ENCODE peak calls at places on chromosomes 13 and 19, in four cellular contexts. U is fibroblast of the aortic adventitia, R is HFFc6, S is brain microvascular endothelial cell. A is an unnamed sample.

GRCh38 chr13:23934481-23934880 is 37.2 kb upstream of the C1QTNF9B start:
- DNase-seq in R (no peak), U (peak), S (peak), A (no peak)

GRCh38 chr19:13974073-13974472 is 21.8 kb downstream of the DCAF15 start:
- DNase-seq in S (no peak), R (no peak), U (no peak), A (no peak)

GRCh38 chr13:26813626-26814348 is 53.2 kb upstream of the GPR12 start:
- DNase-seq in R (no peak), S (no peak), U (no peak), A (no peak)

GRCh38 chr13:71751074-71751473 is 115.9 kb downstream of the DACH1 start:
- DNase-seq in U (no peak), R (no peak), S (no peak), A (no peak)

GRCh38 chr19:31314849-31315620 is 34.2 kb downstream of the TSHZ3 start:
- DNase-seq in U (peak), R (no peak), S (no peak), A (no peak)

GRCh38 chr19:2260341-2260751 is 4.1 kb upstream of the JSRP1 start:
- DNase-seq in U (peak), S (no peak), R (no peak), A (no peak)

GRCh38 chr13:36992362-36992761 is 6.8 kb downstream of the ALG5 start:
- DNase-seq in R (no peak), U (no peak), S (no peak), A (no peak)

GRCh38 chr13:48873598-48873997 is 102.1 kb upstream of the FNDC3A start:
- DNase-seq in R (peak), S (no peak), U (peak), A (no peak)

GRCh38 chr19:57406516-57407123 is 4.3 kb upstream of the ZNF17 start:
- DNase-seq in S (peak), U (peak), R (peak), A (peak)

GRCh38 chr13:91725646-91726045 is 327.2 kb downstream of the GPC5 start:
- DNase-seq in R (no peak), S (no peak), U (no peak), A (no peak)

GRCh38 chr13:47326061-47326460 is 429.2 kb upstream of the HTR2A start:
- DNase-seq in R (peak), S (peak), U (peak), A (no peak)

GRCh38 chr13:25232937-25233515 is 54.3 kb downstream of the MTMR6 start:
- DNase-seq in U (peak), R (peak), S (no peak), A (peak)

GRCh38 chr13:40272776-40273139 is 393.7 kb downstream of the FOXO1 start:
- DNase-seq in R (peak), S (peak), U (peak), A (no peak)

GRCh38 chr13:43357435-43358065 is 334.2 kb downstream of the DNAJC15 start:
- DNase-seq in S (no peak), U (no peak), R (no peak), A (no peak)

GRCh38 chr13:106129273-106129672 is 406.2 kb downstream of the EFNB2 start:
- DNase-seq in S (no peak), R (no peak), U (no peak), A (no peak)

GRCh38 chr19:19655641-19656343 is 7.7 kb downstream of the ATP13A1 start:
- DNase-seq in S (no peak), R (no peak), U (no peak), A (peak)

GRCh38 chr13:111853766-111854165 is 213.2 kb upstream of the SOX1 start:
- DNase-seq in U (no peak), R (no peak), S (no peak), A (no peak)

GRCh38 chr13:98761979-98762616 is 9.6 kb upstream of the SLC15A1 start:
- DNase-seq in U (no peak), S (no peak), R (no peak), A (no peak)

GRCh38 chr13:112861876-112862615 is 107.0 kb upstream of the MCF2L start:
- DNase-seq in R (no peak), S (no peak), U (no peak), A (no peak)

GRCh38 chr13:50360637-50361036 is 345.4 kb downstream of the KCNRG start:
- DNase-seq in R (no peak), U (no peak), S (no peak), A (no peak)

GRCh38 chr13:30906411-30906990 is 430 bp downstream of the MEDAG start:
- DNase-seq in U (peak), R (no peak), S (no peak), A (no peak)

GRCh38 chr13:25292301-25292700 is 5.0 kb upstream of the MTMR6 start:
- DNase-seq in R (no peak), S (peak), U (no peak), A (no peak)

GRCh38 chr13:34941436-34941834 is 635 bp upstream of the NBEA start:
- DNase-seq in U (no peak), R (no peak), S (no peak), A (no peak)

GRCh38 chr13:39037410-39037879 is 444 bp downstream of the PROSER1 start:
- DNase-seq in S (no peak), U (no peak), R (no peak), A (no peak)

GRCh38 chr13:23744315-23744714 is 144.9 kb downstream of the MIPEP start:
- DNase-seq in S (no peak), R (no peak), U (no peak), A (no peak)

GRCh38 chr19:1076951-1077350 is 10.0 kb downstream of the ARHGAP45 start:
- DNase-seq in R (no peak), U (no peak), S (no peak), A (peak)

GRCh38 chr13:40819797-40820315 is 30.4 kb downstream of the SLC25A15 start:
- DNase-seq in R (no peak), S (no peak), U (no peak), A (no peak)

GRCh38 chr13:32969516-32969941 is 46.7 kb upstream of the KL start:
- DNase-seq in U (peak), S (peak), R (peak), A (peak)

GRCh38 chr19:49188626-49189200 is 31.1 kb downstream of the TRPM4 start:
- DNase-seq in R (no peak), U (no peak), S (no peak), A (peak)

GRCh38 chr13:114027046-114027760 is 53.3 kb upstream of the C13orf46 start:
- DNase-seq in U (peak), S (no peak), R (no peak), A (no peak)

GRCh38 chr13:93450226-93450625 is 223.6 kb downstream of the GPC6 start:
- DNase-seq in U (peak), S (no peak), R (no peak), A (no peak)

GRCh38 chr19:35657904-35658700 is 8.2 kb upstream of the UPK1A start:
- DNase-seq in U (no peak), S (peak), R (no peak), A (no peak)
- TF ChIP-seq CTCF in U (peak), S (peak), R (peak), A (no peak)

GRCh38 chr19:29260477-29261317 is 47.7 kb upstream of the UQCRFS1 start:
- DNase-seq in R (no peak), U (peak), S (no peak), A (no peak)
- TF ChIP-seq CTCF in R (peak), U (peak), S (peak), A (peak)

DNA sequence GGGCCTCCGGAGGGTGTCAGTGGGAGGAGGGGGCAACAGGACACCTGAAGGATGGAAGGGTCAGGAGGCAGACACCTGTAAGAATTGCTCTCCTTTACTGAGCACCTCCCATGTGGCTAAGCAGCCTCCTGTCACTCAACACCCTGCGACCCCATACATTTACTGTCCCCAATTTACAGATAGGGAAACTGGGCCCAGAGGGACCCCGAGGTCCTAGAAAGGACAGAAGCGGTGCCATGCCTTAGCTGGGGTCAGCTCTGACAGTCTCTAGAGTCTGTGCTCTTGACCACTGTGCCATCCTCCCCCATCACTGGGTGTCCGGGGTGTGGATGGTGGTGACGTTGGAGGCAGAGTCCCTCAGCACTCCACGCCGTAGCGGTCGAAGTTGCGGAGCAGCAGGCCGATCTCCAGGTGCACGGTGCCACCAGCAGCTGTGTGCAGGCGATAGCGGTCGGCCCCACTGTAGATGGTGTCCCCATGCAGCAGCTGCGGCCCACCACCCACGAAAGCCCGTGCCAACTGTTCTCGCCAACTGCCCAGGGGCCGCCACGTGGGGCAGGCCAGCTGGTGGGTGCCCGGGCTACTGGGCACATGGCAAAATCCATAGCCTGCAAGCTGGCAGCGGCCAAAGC is 737 bp upstream of the TGFB1 start:
- DNase-seq in R (no peak), S (no peak), U (no peak), A (no peak)
- TF ChIP-seq CTCF in R (peak), S (no peak), U (no peak), A (no peak)

DNA sequence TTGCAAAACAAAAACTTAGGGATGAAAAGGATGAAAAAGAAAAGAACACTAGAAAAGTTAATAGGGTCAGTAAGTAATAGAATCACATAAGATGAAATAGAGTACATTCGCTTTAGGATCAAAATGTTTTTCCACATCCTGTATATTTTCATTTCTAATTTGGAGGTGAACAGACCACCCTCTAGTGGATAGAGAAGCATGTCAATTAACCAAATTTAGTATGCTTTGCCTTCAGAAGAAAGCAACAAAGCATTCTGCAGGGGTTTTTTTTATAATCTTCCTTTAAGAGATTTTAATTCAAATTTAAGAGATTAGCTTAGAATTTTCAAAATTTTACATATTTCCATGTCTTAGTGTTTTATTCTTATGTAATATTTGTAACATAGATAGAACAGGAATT is 610.9 kb upstream of the SGCG start:
- DNase-seq in S (no peak), U (no peak), R (no peak), A (no peak)
- TF ChIP-seq CTCF in S (no peak), U (no peak), R (no peak), A (no peak)

DNA sequence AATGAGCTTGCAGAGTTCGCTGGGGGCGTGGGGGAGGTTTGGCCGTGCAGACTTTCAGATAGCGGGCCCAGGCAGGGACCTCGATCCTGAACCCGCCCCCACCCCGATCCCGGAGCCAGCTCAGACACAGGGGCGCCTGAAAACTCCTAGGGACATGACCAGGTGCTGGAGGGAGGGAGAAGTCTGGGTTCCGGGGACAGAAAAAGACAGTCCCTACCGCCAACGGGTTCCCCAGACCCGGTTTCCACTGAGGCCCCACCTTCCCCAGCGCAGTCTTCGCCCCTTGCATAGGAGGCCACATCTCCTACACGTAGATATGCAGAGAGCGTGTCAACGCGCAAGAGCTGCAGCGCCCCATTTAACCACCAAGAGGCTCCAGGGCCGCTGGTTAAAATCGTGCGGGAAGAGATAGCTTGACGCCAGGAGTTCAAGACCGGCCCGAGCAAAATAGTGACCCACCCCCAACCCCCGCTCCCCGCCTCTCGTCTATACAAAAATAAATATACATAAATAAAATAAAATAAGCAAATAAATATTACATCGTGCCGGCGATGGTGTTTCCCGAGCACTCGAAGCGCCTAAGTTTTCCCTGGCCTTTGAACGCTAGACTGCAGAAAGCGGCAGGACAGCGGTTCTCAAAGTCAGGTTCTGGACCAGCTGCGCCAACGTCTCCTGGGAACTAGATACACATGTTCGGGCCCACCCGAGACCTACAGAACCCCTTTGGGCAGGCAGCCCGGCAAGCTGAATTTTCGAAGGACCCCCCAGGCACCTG is 8.3 kb downstream of the CCDC8 start:
- DNase-seq in U (peak), R (no peak), S (peak), A (peak)
- TF ChIP-seq CTCF in U (peak), R (peak), S (peak), A (no peak)

GRCh38 chr19:10295305-10295846 is 5.6 kb downstream of the ICAM5 start:
- DNase-seq in S (no peak), R (no peak), U (no peak), A (peak)
- TF ChIP-seq CTCF in S (peak), R (peak), U (peak), A (no peak)

GRCh38 chr19:51398096-51398704 is 7.8 kb upstream of the C19orf84 start:
- DNase-seq in U (peak), R (peak), S (no peak), A (no peak)
- TF ChIP-seq CTCF in U (peak), R (peak), S (peak), A (peak)